ENCODE peak calls at places on chromosomes 13 and 19, in ten cellular contexts. Q is AG10803, Z is BE2C, M is left ventricle myocardium inferior, Y is ascending aorta, V is fibroblast of the aortic adventitia, S is fibroblast of lung, P is A549, W is heart right ventricle, B is choroid plexus epithelial cell. I is an unnamed sample.

GRCh38 chr19:16222806-16223205 is 25.1 kb downstream of the AP1M1 start:
- DNase-seq in S (peak; percentile 13), B (no peak), Z (no peak), Y (no peak), W (no peak), P (no peak), M (no peak), V (peak; percentile 14), Q (peak; percentile 36), I (no peak)

GRCh38 chr13:38419312-38419873 is 69.7 kb downstream of the UFM1 start:
- DNase-seq in P (no peak), Y (no peak), Q (no peak), M (no peak), Z (no peak), V (no peak), W (no peak), B (no peak), S (no peak), I (no peak)

GRCh38 chr19:1243768-1244692 is 2.5 kb downstream of the ATP5F1D start:
- DNase-seq in S (peak; percentile 69), Z (peak; percentile 91), Y (no peak), B (peak; percentile 88), P (peak; percentile 84), Q (peak; percentile 82), W (peak; percentile 90), M (peak; percentile 87), V (peak; percentile 85), I (peak; percentile 94)

GRCh38 chr19:41691268-41691970 is 3.3 kb upstream of the CEACAM7 start:
- DNase-seq in P (peak; percentile 42), B (peak; percentile 15), S (no peak), M (no peak), W (no peak), Z (peak; percentile 56), Y (no peak), Q (no peak), V (no peak), I (no peak)

GRCh38 chr13:35512271-35512920 is 35.9 kb upstream of the MAB21L1 start:
- DNase-seq in M (no peak), Z (no peak), P (no peak), Q (peak; percentile 93), S (peak; percentile 99), B (peak; percentile 95), Y (no peak), W (no peak), V (peak; percentile 98), I (peak; percentile 33)

GRCh38 chr19:18204394-18205179 is 745 bp upstream of the RAB3A start:
- DNase-seq in S (no peak), M (no peak), W (peak; percentile 43), Q (no peak), Y (no peak), P (no peak), Z (peak; percentile 41), B (no peak), V (no peak), I (peak; percentile 80)

GRCh38 chr19:40414536-40415535 is 1.7 kb upstream of the PRX start:
- DNase-seq in P (no peak), Q (no peak), B (no peak), S (no peak), V (no peak), M (no peak), W (no peak), Y (no peak), Z (no peak), I (no peak)

GRCh38 chr13:112901951-112902651 is 66.9 kb upstream of the MCF2L start:
- DNase-seq in P (no peak), Z (no peak), M (peak; percentile 9), S (no peak), W (no peak), Q (no peak), B (peak; percentile 19), Y (no peak), V (peak; percentile 14), I (no peak)

GRCh38 chr13:48231080-48231479 is 1.9 kb upstream of the ITM2B start:
- DNase-seq in W (no peak), P (peak; percentile 10), Y (no peak), M (no peak), V (peak; percentile 84), Z (no peak), B (peak; percentile 82), Q (no peak), S (peak; percentile 40), I (no peak)

GRCh38 chr19:49939721-49940481 is 10.6 kb upstream of the NUP62 start:
- DNase-seq in W (no peak), Q (no peak), B (no peak), S (no peak), V (no peak), Y (no peak), P (peak; percentile 31), M (no peak), Z (no peak), I (no peak)

GRCh38 chr19:31334101-31334848 is 15.0 kb downstream of the TSHZ3 start:
- DNase-seq in P (no peak), Q (peak; percentile 62), M (no peak), W (no peak), Z (no peak), Y (no peak), V (peak; percentile 78), B (peak; percentile 72), S (peak; percentile 87), I (no peak)

GRCh38 chr19:6551607-6552450 is 21.0 kb downstream of the TNFSF9 start:
- DNase-seq in Q (no peak), W (peak; percentile 26), S (peak; percentile 70), M (no peak), V (peak; percentile 63), B (no peak), P (peak; percentile 61), Y (no peak), Z (peak; percentile 46), I (no peak)

GRCh38 chr19:1672038-1672768 is 19.8 kb upstream of the TCF3 start:
- DNase-seq in B (peak; percentile 56), S (peak; percentile 23), Y (no peak), Z (peak; percentile 67), M (no peak), P (no peak), W (peak; percentile 50), Q (peak; percentile 31), V (peak; percentile 23), I (no peak)

GRCh38 chr13:73849292-73849691 is 284.9 kb downstream of the KLF12 start:
- DNase-seq in Q (peak; percentile 59), S (peak; percentile 47), Y (no peak), B (peak; percentile 80), P (peak; percentile 60), W (no peak), Z (peak; percentile 46), V (peak; percentile 48), M (no peak), I (no peak)

GRCh38 chr13:82480415-82480814 is 1401.9 kb downstream of the SLITRK1 start:
- DNase-seq in W (no peak), V (no peak), Q (no peak), M (no peak), P (no peak), Z (no peak), S (no peak), B (peak; percentile 10), Y (no peak), I (no peak)
- TF ChIP-seq CTCF in W (no peak), V (no peak), Q (no peak), M (no peak), P (no peak), Z (peak; percentile 57), S (no peak), B (peak; percentile 38), Y (no peak), I (no peak)

DNA sequence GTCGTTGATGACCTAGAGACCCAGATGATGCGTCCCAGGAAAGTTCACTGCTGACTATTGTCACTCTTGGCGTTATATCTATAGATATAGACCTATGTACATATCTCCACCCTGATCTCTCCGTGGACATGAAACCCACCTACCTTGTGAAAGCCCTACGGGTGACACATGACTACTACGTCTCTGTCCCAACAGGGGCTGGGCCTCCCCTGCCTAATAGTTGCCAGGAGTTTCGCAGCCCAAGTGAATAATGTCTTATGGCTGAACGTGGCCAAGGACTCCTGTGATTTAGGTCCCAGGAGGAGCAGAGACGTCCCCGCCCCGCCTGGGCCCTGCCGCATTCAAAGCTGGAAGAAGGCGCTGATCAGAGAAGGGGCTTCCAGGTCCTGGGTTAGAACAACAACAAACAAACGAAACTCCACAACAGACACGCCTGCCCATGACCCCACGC is 4.9 kb upstream of the POU4F1 start:
- DNase-seq in W (no peak), S (no peak), B (no peak), P (no peak), Z (no peak), Y (no peak), M (no peak), Q (no peak), V (no peak), I (no peak)
- H3K4me3 ChIP-seq in W (peak overlapping the region; percentile 56), S (no peak overlapping the region), B (no peak overlapping the region), P (peak overlapping the region; percentile 62), Z (peak overlapping the region; percentile 68), Y (peak overlapping the region; percentile 63), M (peak overlapping the region; percentile 68), Q (peak overlapping the region; percentile 58), V (peak overlapping the region; percentile 63), I (peak overlapping the region; percentile 32)

DNA sequence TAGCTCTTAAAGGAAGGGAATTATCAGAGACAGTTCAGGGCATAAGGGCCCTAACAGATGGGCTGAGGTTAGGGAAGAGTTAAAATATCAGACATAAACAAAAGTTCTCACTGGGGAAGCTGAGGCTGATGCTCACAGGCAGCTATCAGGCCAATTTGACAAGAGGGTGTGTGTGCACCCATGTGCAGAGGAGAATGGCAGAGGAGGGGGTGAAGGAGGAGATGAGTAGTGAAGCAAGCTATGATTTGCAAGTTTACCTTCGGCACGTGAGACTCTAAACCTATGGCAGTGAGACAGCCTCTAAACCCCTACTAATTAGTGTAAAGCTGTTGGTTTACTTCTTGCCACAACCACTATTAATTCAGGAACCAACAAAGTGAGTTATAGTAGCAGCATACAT is 99.5 kb upstream of the HTR2A start:
- DNase-seq in Q (no peak), Z (no peak), S (no peak), W (no peak), B (no peak), V (no peak), M (no peak), P (no peak), Y (no peak), I (no peak)
- TF ChIP-seq CTCF in Q (no peak), Z (no peak), S (no peak), W (no peak), B (no peak), V (no peak), M (no peak), P (no peak), Y (no peak), I (no peak)

DNA sequence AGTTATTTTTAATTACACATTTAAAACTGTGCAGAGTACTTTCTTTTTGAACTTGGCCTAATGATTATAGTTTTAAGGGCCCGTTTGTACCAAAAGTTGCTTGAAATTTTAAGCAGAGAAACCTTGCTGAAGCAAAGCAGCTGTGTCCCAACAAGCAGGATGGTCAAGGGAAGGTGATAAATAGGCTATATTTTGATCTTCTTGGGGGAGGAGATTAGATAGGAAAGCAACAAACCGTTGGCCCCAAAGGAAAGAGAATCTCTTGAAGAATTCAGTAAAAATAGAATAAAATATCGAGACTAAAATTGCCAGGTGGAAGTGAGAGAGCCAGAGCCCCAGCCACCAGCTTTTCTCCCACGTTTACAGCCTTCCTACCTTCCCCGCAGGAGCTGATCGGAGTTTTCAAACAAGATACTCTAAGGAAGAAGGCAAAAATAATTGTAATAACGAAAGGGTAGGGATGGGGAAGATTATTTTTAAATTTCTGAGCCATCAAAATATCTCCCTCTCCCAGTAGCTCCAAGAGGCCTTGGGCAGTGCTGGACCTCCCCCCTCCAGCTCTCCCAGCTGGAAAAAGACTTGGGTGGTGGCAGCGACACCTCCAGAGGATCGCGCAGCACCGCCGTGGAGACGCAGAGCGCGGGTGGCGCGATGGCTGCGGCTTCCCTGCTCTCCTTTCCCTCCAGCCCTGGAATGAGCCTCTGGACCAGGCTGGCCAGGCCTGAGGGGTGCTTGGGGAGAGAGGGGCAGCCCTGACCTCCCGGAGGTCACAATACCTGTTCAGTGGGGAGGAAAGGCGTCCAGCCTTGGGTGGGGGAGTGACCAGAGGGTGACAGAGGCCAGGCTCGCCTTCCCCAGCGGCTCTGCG is 5.8 kb downstream of the ZIC2 start:
- DNase-seq in Y (no peak), P (no peak), V (no peak), B (no peak), W (no peak), Q (no peak), Z (no peak), M (no peak), S (no peak), I (no peak)
- H3K4me3 ChIP-seq in Y (no peak overlapping the region), P (no peak overlapping the region), V (no peak overlapping the region), B (peak overlapping the region; percentile 90), W (no peak overlapping the region), Q (no peak overlapping the region), Z (no peak overlapping the region), M (no peak overlapping the region), S (no peak overlapping the region), I (no peak overlapping the region)